ENCODE peak calls at places on chromosomes 7 and 10, in five cellular contexts. One of them, this sample, is unnamed.
A peak's percentile ranks its signal among the peaks of the same experiment; 100 is the strongest.

GRCh38 chr7:36308031-36308430 is 81.6 kb upstream of the ANLN start:
- DNase-seq in adrenal gland: no peak
- DNase-seq in prostate gland: no peak
- DNase-seq in esophagus squamous epithelium: no peak
- DNase-seq in lower lobe of right lung: no peak
- DNase-seq in this sample: no peak

GRCh38 chr7:92485267-92485892 is 7.6 kb upstream of the ERVW-1 start:
- DNase-seq in adrenal gland: no peak
- DNase-seq in prostate gland: no peak
- DNase-seq in lower lobe of right lung: no peak
- DNase-seq in esophagus squamous epithelium: no peak
- DNase-seq in this sample: no peak

GRCh38 chr10:70927221-70927943 is 39.0 kb upstream of the PCBD1 start:
- DNase-seq in adrenal gland: peak; percentile 38
- DNase-seq in lower lobe of right lung: no peak
- DNase-seq in esophagus squamous epithelium: no peak
- DNase-seq in prostate gland: no peak
- DNase-seq in this sample: no peak

GRCh38 chr10:127441350-127442219 is 107.5 kb upstream of the NPS start:
- DNase-seq in esophagus squamous epithelium: no peak
- DNase-seq in lower lobe of right lung: no peak
- DNase-seq in adrenal gland: no peak
- DNase-seq in prostate gland: no peak
- DNase-seq in this sample: no peak

GRCh38 chr10:6593140-6593740 is 13.2 kb upstream of the PRKCQ start:
- DNase-seq in lower lobe of right lung: no peak
- DNase-seq in esophagus squamous epithelium: no peak
- DNase-seq in adrenal gland: no peak
- DNase-seq in prostate gland: no peak
- DNase-seq in this sample: no peak

GRCh38 chr7:18123508-18124239 is 96.0 kb upstream of the PRPS1L1 start:
- DNase-seq in prostate gland: no peak
- DNase-seq in esophagus squamous epithelium: no peak
- DNase-seq in adrenal gland: no peak
- DNase-seq in lower lobe of right lung: no peak
- DNase-seq in this sample: no peak

GRCh38 chr7:138286846-138287245 is 173.2 kb upstream of the TRIM24 start:
- DNase-seq in esophagus squamous epithelium: no peak
- DNase-seq in prostate gland: no peak
- DNase-seq in adrenal gland: no peak
- DNase-seq in lower lobe of right lung: no peak
- DNase-seq in this sample: no peak

GRCh38 chr10:132958886-132959295 is 16.5 kb upstream of the CFAP46 start:
- DNase-seq in lower lobe of right lung: no peak
- DNase-seq in esophagus squamous epithelium: no peak
- DNase-seq in prostate gland: no peak
- DNase-seq in adrenal gland: peak; percentile 64
- DNase-seq in this sample: no peak

GRCh38 chr7:85947767-85948166 is 695.9 kb upstream of the GRM3 start:
- DNase-seq in adrenal gland: no peak
- DNase-seq in prostate gland: no peak
- DNase-seq in lower lobe of right lung: no peak
- DNase-seq in esophagus squamous epithelium: no peak
- DNase-seq in this sample: no peak

GRCh38 chr7:43694399-43694748 is 34.9 kb downstream of the COA1 start:
- DNase-seq in esophagus squamous epithelium: no peak
- DNase-seq in lower lobe of right lung: no peak
- DNase-seq in prostate gland: no peak
- DNase-seq in adrenal gland: no peak
- DNase-seq in this sample: no peak

GRCh38 chr7:100882201-100882600 is 7.3 kb downstream of the SRRT start:
- DNase-seq in adrenal gland: no peak
- DNase-seq in esophagus squamous epithelium: no peak
- DNase-seq in lower lobe of right lung: no peak
- DNase-seq in prostate gland: no peak
- DNase-seq in this sample: no peak
- H3K36me3 ChIP-seq in adrenal gland: peaks cover 79% of the 10 kb centered on the region
- H3K36me3 ChIP-seq in esophagus squamous epithelium: peaks cover 42% of the 10 kb centered on the region
- H3K36me3 ChIP-seq in lower lobe of right lung: peaks cover 99% of the 10 kb centered on the region
- H3K36me3 ChIP-seq in prostate gland: peaks cover 36% of the 10 kb centered on the region
- H3K36me3 ChIP-seq in this sample: peaks cover 44% of the 10 kb centered on the region

GRCh38 chr7:114160925-114161324 is 242.1 kb upstream of the PPP1R3A start:
- DNase-seq in adrenal gland: no peak
- DNase-seq in lower lobe of right lung: no peak
- DNase-seq in esophagus squamous epithelium: no peak
- DNase-seq in prostate gland: no peak
- DNase-seq in this sample: no peak
- H3K27ac ChIP-seq in adrenal gland: no peak overlapping the region
- H3K27ac ChIP-seq in lower lobe of right lung: no peak overlapping the region
- H3K27ac ChIP-seq in esophagus squamous epithelium: no peak overlapping the region
- H3K27ac ChIP-seq in prostate gland: no peak overlapping the region
- H3K27ac ChIP-seq in this sample: no peak overlapping the region

DNA sequence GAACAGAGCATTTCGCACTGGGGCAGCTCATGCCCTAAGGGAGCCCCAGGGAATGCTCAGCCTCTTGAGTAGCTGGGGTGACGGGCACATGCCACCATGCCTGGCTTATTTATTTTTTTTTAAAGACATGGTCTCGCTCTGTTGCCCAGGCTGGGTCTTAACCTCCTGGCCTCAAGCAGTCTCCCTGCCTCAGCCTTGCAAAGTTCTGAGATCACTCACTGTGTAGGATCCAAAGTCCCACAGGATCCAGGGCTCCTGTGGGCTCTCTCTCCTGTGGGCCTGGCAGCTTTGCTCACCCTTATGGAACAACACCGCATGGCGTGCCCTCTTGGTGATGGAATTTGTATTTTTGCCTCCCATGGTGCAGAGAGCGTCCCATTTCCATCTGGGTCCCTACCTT is 34.0 kb downstream of the TMEM120A start:
- DNase-seq in adrenal gland: no peak
- DNase-seq in esophagus squamous epithelium: no peak
- DNase-seq in lower lobe of right lung: no peak
- DNase-seq in prostate gland: no peak
- DNase-seq in this sample: no peak
- H3K36me3 ChIP-seq in adrenal gland: peaks cover 47% of the 10 kb centered on the region
- H3K36me3 ChIP-seq in esophagus squamous epithelium: peaks cover 12% of the 10 kb centered on the region
- H3K36me3 ChIP-seq in lower lobe of right lung: peaks cover 63% of the 10 kb centered on the region
- H3K36me3 ChIP-seq in prostate gland: no peaks in the 10 kb centered on the region
- H3K36me3 ChIP-seq in this sample: no peaks in the 10 kb centered on the region

GRCh38 chr7:37578350-37578749 is 105.2 kb upstream of the GPR141 start:
- DNase-seq in esophagus squamous epithelium: no peak
- DNase-seq in lower lobe of right lung: no peak
- DNase-seq in adrenal gland: no peak
- DNase-seq in prostate gland: no peak
- DNase-seq in this sample: no peak

GRCh38 chr7:37577901-37578300 is 105.7 kb upstream of the GPR141 start:
- DNase-seq in esophagus squamous epithelium: no peak
- DNase-seq in prostate gland: no peak
- DNase-seq in lower lobe of right lung: no peak
- DNase-seq in adrenal gland: no peak
- DNase-seq in this sample: no peak
- H3K27ac ChIP-seq in esophagus squamous epithelium: no peak overlapping the region
- H3K27ac ChIP-seq in prostate gland: no peak overlapping the region
- H3K27ac ChIP-seq in lower lobe of right lung: no peak overlapping the region
- H3K27ac ChIP-seq in adrenal gland: no peak overlapping the region
- H3K27ac ChIP-seq in this sample: no peak overlapping the region

GRCh38 chr7:23343102-23343501 is 44.0 kb downstream of the MALSU1 start:
- DNase-seq in prostate gland: no peak
- DNase-seq in adrenal gland: no peak
- DNase-seq in esophagus squamous epithelium: no peak
- DNase-seq in lower lobe of right lung: no peak
- DNase-seq in this sample: no peak
- H3K36me3 ChIP-seq in prostate gland: no peaks in the 10 kb centered on the region
- H3K36me3 ChIP-seq in adrenal gland: no peaks in the 10 kb centered on the region
- H3K36me3 ChIP-seq in esophagus squamous epithelium: no peaks in the 10 kb centered on the region
- H3K36me3 ChIP-seq in lower lobe of right lung: no peaks in the 10 kb centered on the region
- H3K36me3 ChIP-seq in this sample: peaks cover 88% of the 10 kb centered on the region

GRCh38 chr7:130476287-130477001 is 15.4 kb upstream of the MEST start:
- DNase-seq in esophagus squamous epithelium: no peak
- DNase-seq in adrenal gland: no peak
- DNase-seq in lower lobe of right lung: no peak
- DNase-seq in prostate gland: no peak
- DNase-seq in this sample: no peak

GRCh38 chr7:130468612-130469011 is 23.3 kb upstream of the MEST start:
- DNase-seq in esophagus squamous epithelium: no peak
- DNase-seq in prostate gland: no peak
- DNase-seq in lower lobe of right lung: no peak
- DNase-seq in adrenal gland: no peak
- DNase-seq in this sample: no peak

GRCh38 chr7:130473289-130473688 is 18.6 kb upstream of the MEST start:
- DNase-seq in lower lobe of right lung: no peak
- DNase-seq in esophagus squamous epithelium: no peak
- DNase-seq in adrenal gland: no peak
- DNase-seq in prostate gland: no peak
- DNase-seq in this sample: no peak

GRCh38 chr7:130471974-130472373 is 19.9 kb upstream of the MEST start:
- DNase-seq in lower lobe of right lung: no peak
- DNase-seq in prostate gland: no peak
- DNase-seq in esophagus squamous epithelium: no peak
- DNase-seq in adrenal gland: no peak
- DNase-seq in this sample: no peak

DNA sequence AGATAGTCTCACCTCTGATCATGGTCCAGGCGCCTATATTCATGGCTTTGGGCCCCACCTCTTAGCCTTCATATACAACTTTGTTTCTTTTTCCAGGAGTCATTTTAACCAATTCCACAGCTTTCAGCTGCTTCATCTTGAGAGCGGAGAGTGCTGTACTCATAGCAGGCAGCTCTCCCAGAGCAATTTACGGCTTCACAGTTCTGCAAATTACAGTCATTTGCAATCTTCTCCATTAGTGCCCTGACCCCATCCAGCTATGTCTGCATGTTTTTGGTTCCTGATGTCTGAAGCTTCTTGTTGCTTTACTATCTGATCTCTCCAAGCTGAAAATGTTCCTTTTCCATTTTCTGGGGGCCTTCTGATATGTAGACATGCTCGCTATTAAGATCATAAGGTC is 18.0 kb upstream of the MEST start:
- DNase-seq in esophagus squamous epithelium: no peak
- DNase-seq in prostate gland: no peak
- DNase-seq in lower lobe of right lung: no peak
- DNase-seq in adrenal gland: no peak
- DNase-seq in this sample: no peak
- H3K27ac ChIP-seq in esophagus squamous epithelium: no peak overlapping the region
- H3K27ac ChIP-seq in prostate gland: no peak overlapping the region
- H3K27ac ChIP-seq in lower lobe of right lung: no peak overlapping the region
- H3K27ac ChIP-seq in adrenal gland: no peak overlapping the region
- H3K27ac ChIP-seq in this sample: no peak overlapping the region

GRCh38 chr7:2592375-2592865 is 33.6 kb downstream of the IQCE start:
- DNase-seq in esophagus squamous epithelium: no peak
- DNase-seq in lower lobe of right lung: no peak
- DNase-seq in prostate gland: no peak
- DNase-seq in adrenal gland: no peak
- DNase-seq in this sample: no peak

GRCh38 chr7:2587713-2588112 is 28.9 kb downstream of the IQCE start:
- DNase-seq in esophagus squamous epithelium: no peak
- DNase-seq in lower lobe of right lung: no peak
- DNase-seq in prostate gland: no peak
- DNase-seq in adrenal gland: no peak
- DNase-seq in this sample: no peak

GRCh38 chr7:2587134-2587533 is 28.4 kb downstream of the IQCE start:
- DNase-seq in adrenal gland: no peak
- DNase-seq in lower lobe of right lung: no peak
- DNase-seq in esophagus squamous epithelium: no peak
- DNase-seq in prostate gland: no peak
- DNase-seq in this sample: no peak

GRCh38 chr7:2586326-2587020 is 27.7 kb downstream of the IQCE start:
- DNase-seq in adrenal gland: no peak
- DNase-seq in prostate gland: no peak
- DNase-seq in esophagus squamous epithelium: no peak
- DNase-seq in lower lobe of right lung: no peak
- DNase-seq in this sample: no peak

GRCh38 chr7:2589341-2589740 is 30.6 kb downstream of the IQCE start:
- DNase-seq in adrenal gland: no peak
- DNase-seq in esophagus squamous epithelium: no peak
- DNase-seq in prostate gland: no peak
- DNase-seq in lower lobe of right lung: no peak
- DNase-seq in this sample: no peak
- H3K36me3 ChIP-seq in adrenal gland: peaks cover 49% of the 10 kb centered on the region
- H3K36me3 ChIP-seq in esophagus squamous epithelium: peaks cover 5% of the 10 kb centered on the region
- H3K36me3 ChIP-seq in prostate gland: no peaks in the 10 kb centered on the region
- H3K36me3 ChIP-seq in lower lobe of right lung: peaks cover 82% of the 10 kb centered on the region
- H3K36me3 ChIP-seq in this sample: no peaks in the 10 kb centered on the region

GRCh38 chr7:66321283-66321682 is 116.1 kb downstream of the TPST1 start:
- DNase-seq in adrenal gland: no peak
- DNase-seq in prostate gland: peak; percentile 16
- DNase-seq in esophagus squamous epithelium: no peak
- DNase-seq in lower lobe of right lung: no peak
- DNase-seq in this sample: no peak
- H3K27ac ChIP-seq in adrenal gland: no peak overlapping the region
- H3K27ac ChIP-seq in prostate gland: no peak overlapping the region
- H3K27ac ChIP-seq in esophagus squamous epithelium: no peak overlapping the region
- H3K27ac ChIP-seq in lower lobe of right lung: no peak overlapping the region
- H3K27ac ChIP-seq in this sample: no peak overlapping the region

GRCh38 chr7:158759245-158759614 is 54.6 kb upstream of the NCAPG2 start:
- DNase-seq in esophagus squamous epithelium: no peak
- DNase-seq in prostate gland: no peak
- DNase-seq in adrenal gland: no peak
- DNase-seq in lower lobe of right lung: no peak
- DNase-seq in this sample: no peak

GRCh38 chr7:158760445-158760764 is 55.8 kb upstream of the NCAPG2 start:
- DNase-seq in prostate gland: no peak
- DNase-seq in esophagus squamous epithelium: no peak
- DNase-seq in adrenal gland: no peak
- DNase-seq in lower lobe of right lung: no peak
- DNase-seq in this sample: no peak

GRCh38 chr7:158759749-158760444 is 55.3 kb upstream of the NCAPG2 start:
- DNase-seq in adrenal gland: no peak
- DNase-seq in esophagus squamous epithelium: no peak
- DNase-seq in lower lobe of right lung: no peak
- DNase-seq in prostate gland: no peak
- DNase-seq in this sample: no peak

GRCh38 chr7:158757404-158757989 is 52.9 kb upstream of the NCAPG2 start:
- DNase-seq in lower lobe of right lung: no peak
- DNase-seq in adrenal gland: no peak
- DNase-seq in prostate gland: no peak
- DNase-seq in esophagus squamous epithelium: no peak
- DNase-seq in this sample: no peak

GRCh38 chr7:158758563-158759244 is 54.1 kb upstream of the NCAPG2 start:
- DNase-seq in lower lobe of right lung: no peak
- DNase-seq in adrenal gland: no peak
- DNase-seq in esophagus squamous epithelium: no peak
- DNase-seq in prostate gland: no peak
- DNase-seq in this sample: no peak
- H3K36me3 ChIP-seq in lower lobe of right lung: peaks cover 94% of the 10 kb centered on the region
- H3K36me3 ChIP-seq in adrenal gland: peaks cover 72% of the 10 kb centered on the region
- H3K36me3 ChIP-seq in esophagus squamous epithelium: peaks cover 8% of the 10 kb centered on the region
- H3K36me3 ChIP-seq in prostate gland: no peaks in the 10 kb centered on the region
- H3K36me3 ChIP-seq in this sample: peaks cover 40% of the 10 kb centered on the region

GRCh38 chr7:158314394-158314793 is 273.2 kb downstream of the PTPRN2 start:
- DNase-seq in lower lobe of right lung: no peak
- DNase-seq in adrenal gland: no peak
- DNase-seq in prostate gland: no peak
- DNase-seq in esophagus squamous epithelium: no peak
- DNase-seq in this sample: no peak
- H3K27ac ChIP-seq in lower lobe of right lung: no peak overlapping the region
- H3K27ac ChIP-seq in adrenal gland: no peak overlapping the region
- H3K27ac ChIP-seq in prostate gland: no peak overlapping the region
- H3K27ac ChIP-seq in esophagus squamous epithelium: no peak overlapping the region
- H3K27ac ChIP-seq in this sample: no peak overlapping the region

This sample was measured in Karpas-422.